ENCODE peak calls at places on chromosome 10, in four cellular contexts. One of them, this sample, is unnamed.

GRCh38 chr10:92849234-92849525 is 860 bp downstream of the EXOC6 start:
- DNase-seq in dorsolateral prefrontal cortex: no peak
- DNase-seq in HCT116: no peak
- DNase-seq in astrocyte of the spinal cord: peak; percentile 17
- DNase-seq in this sample: no peak

GRCh38 chr10:91694170-91694794 is 61.4 kb upstream of the PPP1R3C start:
- DNase-seq in dorsolateral prefrontal cortex: no peak
- DNase-seq in HCT116: peak; percentile 42
- DNase-seq in astrocyte of the spinal cord: peak; percentile 40
- DNase-seq in this sample: no peak

GRCh38 chr10:19817251-19818046 is 1.2 kb downstream of the PLXDC2 start:
- DNase-seq in dorsolateral prefrontal cortex: peak; percentile 38
- DNase-seq in HCT116: no peak
- DNase-seq in astrocyte of the spinal cord: no peak
- DNase-seq in this sample: no peak

GRCh38 chr10:32328499-32328898 is 18.5 kb downstream of the EPC1 start:
- DNase-seq in dorsolateral prefrontal cortex: no peak
- DNase-seq in HCT116: no peak
- DNase-seq in astrocyte of the spinal cord: no peak
- DNase-seq in this sample: no peak

GRCh38 chr10:71945819-71946474 is 18.2 kb upstream of the CHST3 start:
- DNase-seq in dorsolateral prefrontal cortex: no peak
- DNase-seq in HCT116: no peak
- DNase-seq in astrocyte of the spinal cord: peak; percentile 25
- DNase-seq in this sample: no peak

GRCh38 chr10:108783897-108784296 is 1139.4 kb downstream of the XPNPEP1 start:
- DNase-seq in dorsolateral prefrontal cortex: no peak
- DNase-seq in HCT116: peak; percentile 39
- DNase-seq in astrocyte of the spinal cord: peak; percentile 50
- DNase-seq in this sample: no peak

GRCh38 chr10:126504051-126504760 is 115.9 kb upstream of the ADAM12 start:
- DNase-seq in dorsolateral prefrontal cortex: no peak
- DNase-seq in HCT116: peak; percentile 68
- DNase-seq in astrocyte of the spinal cord: peak; percentile 71
- DNase-seq in this sample: peak; percentile 13

GRCh38 chr10:127945335-127945734 is 38.4 kb downstream of the PTPRE start:
- DNase-seq in dorsolateral prefrontal cortex: no peak
- DNase-seq in HCT116: peak; percentile 74
- DNase-seq in astrocyte of the spinal cord: peak; percentile 45
- DNase-seq in this sample: peak; percentile 26

GRCh38 chr10:35195361-35196306 is 69.0 kb downstream of the CREM start:
- DNase-seq in dorsolateral prefrontal cortex: no peak
- DNase-seq in HCT116: peak; percentile 82
- DNase-seq in astrocyte of the spinal cord: peak; percentile 98
- DNase-seq in this sample: peak; percentile 93

GRCh38 chr10:81576336-81576735 is 298.7 kb upstream of the NRG3 start:
- DNase-seq in dorsolateral prefrontal cortex: no peak
- DNase-seq in HCT116: no peak
- DNase-seq in astrocyte of the spinal cord: no peak
- DNase-seq in this sample: peak; percentile 13

GRCh38 chr10:83427101-83427500 is 712.2 kb upstream of the GHITM start:
- DNase-seq in dorsolateral prefrontal cortex: no peak
- DNase-seq in HCT116: no peak
- DNase-seq in astrocyte of the spinal cord: no peak
- DNase-seq in this sample: no peak

GRCh38 chr10:119306514-119306951 is 99.2 kb downstream of the GRK5 start:
- DNase-seq in dorsolateral prefrontal cortex: no peak
- DNase-seq in HCT116: no peak
- DNase-seq in astrocyte of the spinal cord: no peak
- DNase-seq in this sample: no peak

GRCh38 chr10:117972168-117972822 is 74.4 kb downstream of the RAB11FIP2 start:
- DNase-seq in dorsolateral prefrontal cortex: no peak
- DNase-seq in HCT116: no peak
- DNase-seq in astrocyte of the spinal cord: no peak
- DNase-seq in this sample: no peak

GRCh38 chr10:98041352-98042043 is 11.1 kb upstream of the CRTAC1 start:
- DNase-seq in dorsolateral prefrontal cortex: peak; percentile 61
- DNase-seq in HCT116: peak; percentile 61
- DNase-seq in astrocyte of the spinal cord: peak; percentile 51
- DNase-seq in this sample: peak; percentile 19

GRCh38 chr10:44306762-44307161 is 78.1 kb downstream of the CXCL12 start:
- DNase-seq in dorsolateral prefrontal cortex: no peak
- DNase-seq in HCT116: peak; percentile 4
- DNase-seq in astrocyte of the spinal cord: no peak
- DNase-seq in this sample: no peak

GRCh38 chr10:84543077-84543476 is 214.7 kb downstream of the CCSER2 start:
- DNase-seq in dorsolateral prefrontal cortex: no peak
- DNase-seq in HCT116: no peak
- DNase-seq in astrocyte of the spinal cord: no peak
- DNase-seq in this sample: no peak

GRCh38 chr10:117541909-117542705 is 439 bp upstream of the EMX2 start:
- DNase-seq in dorsolateral prefrontal cortex: no peak
- DNase-seq in HCT116: no peak
- DNase-seq in astrocyte of the spinal cord: peak; percentile 23
- DNase-seq in this sample: peak; percentile 99

GRCh38 chr10:54444184-54444583 is 356.8 kb downstream of the PCDH15 start:
- DNase-seq in dorsolateral prefrontal cortex: no peak
- DNase-seq in HCT116: no peak
- DNase-seq in astrocyte of the spinal cord: no peak
- DNase-seq in this sample: no peak

GRCh38 chr10:86186633-86187032 is 180.0 kb downstream of the GRID1 start:
- DNase-seq in dorsolateral prefrontal cortex: no peak
- DNase-seq in HCT116: no peak
- DNase-seq in astrocyte of the spinal cord: no peak
- DNase-seq in this sample: no peak

GRCh38 chr10:47380341-47381215 is 3.5 kb downstream of the ZNF488 start:
- DNase-seq in dorsolateral prefrontal cortex: no peak
- DNase-seq in HCT116: no peak
- DNase-seq in astrocyte of the spinal cord: no peak
- DNase-seq in this sample: no peak

GRCh38 chr10:93597075-93597599 is 3.9 kb downstream of the RBP4 start:
- DNase-seq in dorsolateral prefrontal cortex: no peak
- DNase-seq in HCT116: no peak
- DNase-seq in astrocyte of the spinal cord: no peak
- DNase-seq in this sample: no peak

GRCh38 chr10:114967071-114967470 is 29.1 kb downstream of the TRUB1 start:
- DNase-seq in dorsolateral prefrontal cortex: no peak
- DNase-seq in HCT116: no peak
- DNase-seq in astrocyte of the spinal cord: peak; percentile 33
- DNase-seq in this sample: peak; percentile 25

GRCh38 chr10:68721673-68721963 is 579 bp downstream of the CCAR1 start:
- DNase-seq in dorsolateral prefrontal cortex: no peak
- DNase-seq in HCT116: no peak
- DNase-seq in astrocyte of the spinal cord: no peak
- DNase-seq in this sample: no peak

GRCh38 chr10:70274643-70275042 is 9.2 kb downstream of the NPFFR1 start:
- DNase-seq in dorsolateral prefrontal cortex: no peak
- DNase-seq in HCT116: no peak
- DNase-seq in astrocyte of the spinal cord: peak; percentile 89
- DNase-seq in this sample: no peak

GRCh38 chr10:71520042-71520441 is 123.3 kb downstream of the CDH23 start:
- DNase-seq in dorsolateral prefrontal cortex: no peak
- DNase-seq in HCT116: no peak
- DNase-seq in astrocyte of the spinal cord: peak; percentile 30
- DNase-seq in this sample: no peak

GRCh38 chr10:73865459-73866442 is 8.6 kb downstream of the CAMK2G start:
- DNase-seq in dorsolateral prefrontal cortex: no peak
- DNase-seq in HCT116: no peak
- DNase-seq in astrocyte of the spinal cord: no peak
- DNase-seq in this sample: no peak

GRCh38 chr10:34666008-34666700 is 148.9 kb downstream of the PARD3 start:
- DNase-seq in dorsolateral prefrontal cortex: no peak
- DNase-seq in HCT116: peak; percentile 77
- DNase-seq in astrocyte of the spinal cord: peak; percentile 92
- DNase-seq in this sample: peak; percentile 79

GRCh38 chr10:35335718-35336083 is 608 bp upstream of the CCNY start:
- DNase-seq in dorsolateral prefrontal cortex: no peak
- DNase-seq in HCT116: no peak
- DNase-seq in astrocyte of the spinal cord: no peak
- DNase-seq in this sample: no peak

GRCh38 chr10:104081998-104082397 is 3.7 kb downstream of the COL17A1 start:
- DNase-seq in dorsolateral prefrontal cortex: no peak
- DNase-seq in HCT116: no peak
- DNase-seq in astrocyte of the spinal cord: no peak
- DNase-seq in this sample: no peak

GRCh38 chr10:127612-128432 is 7.4 kb upstream of the ZMYND11 start:
- DNase-seq in dorsolateral prefrontal cortex: no peak
- DNase-seq in HCT116: no peak
- DNase-seq in astrocyte of the spinal cord: no peak
- DNase-seq in this sample: no peak

GRCh38 chr10:24872049-24872789 is 80.2 kb downstream of the PRTFDC1 start:
- DNase-seq in dorsolateral prefrontal cortex: peak; percentile 43
- DNase-seq in HCT116: no peak
- DNase-seq in astrocyte of the spinal cord: peak; percentile 48
- DNase-seq in this sample: no peak
- TF ChIP-seq CTCF in dorsolateral prefrontal cortex: no peak
- TF ChIP-seq CTCF in HCT116: no peak
- TF ChIP-seq CTCF in astrocyte of the spinal cord: no peak
- TF ChIP-seq CTCF in this sample: no peak

DNA sequence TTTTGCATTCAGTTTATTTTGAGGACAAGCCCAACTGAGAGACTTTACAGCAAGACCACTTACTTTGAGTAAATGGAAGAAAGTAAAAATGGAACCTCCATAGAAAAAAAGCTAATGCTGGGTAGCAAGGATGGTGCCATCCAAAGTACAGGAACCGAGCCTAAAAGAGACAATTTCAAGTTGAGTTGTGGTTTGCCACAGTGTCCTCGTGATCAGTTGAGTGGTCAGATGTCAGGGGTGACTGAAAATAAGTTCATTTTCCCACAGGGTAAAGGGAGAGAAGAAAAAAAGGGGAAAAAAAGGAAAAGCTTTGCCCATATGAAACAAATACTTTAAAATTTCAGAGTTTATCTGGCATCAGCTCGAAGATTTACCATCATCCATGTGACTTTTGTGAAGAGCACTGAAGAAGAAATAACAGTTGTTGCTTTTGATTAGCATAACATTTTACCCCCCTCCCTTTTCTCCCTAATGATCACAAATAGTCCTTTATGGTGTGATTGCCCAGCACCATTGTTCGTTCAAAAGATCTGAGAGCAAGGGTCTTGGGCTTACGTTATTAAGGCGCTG is 338.3 kb downstream of the RNLS start:
- DNase-seq in dorsolateral prefrontal cortex: no peak
- DNase-seq in HCT116: no peak
- DNase-seq in astrocyte of the spinal cord: no peak
- DNase-seq in this sample: no peak
- H3K4me3 ChIP-seq in dorsolateral prefrontal cortex: peak overlapping the region; percentile 7
- H3K4me3 ChIP-seq in HCT116: no peak overlapping the region
- H3K4me3 ChIP-seq in astrocyte of the spinal cord: no peak overlapping the region
- H3K4me3 ChIP-seq in this sample: no peak overlapping the region

GRCh38 chr10:111338035-111338434 is 261.2 kb downstream of the ADRA2A start:
- DNase-seq in dorsolateral prefrontal cortex: no peak
- DNase-seq in HCT116: no peak
- DNase-seq in astrocyte of the spinal cord: no peak
- DNase-seq in this sample: no peak
- TF ChIP-seq CTCF in dorsolateral prefrontal cortex: no peak
- TF ChIP-seq CTCF in HCT116: no peak
- TF ChIP-seq CTCF in astrocyte of the spinal cord: no peak
- TF ChIP-seq CTCF in this sample: no peak

GRCh38 chr10:79244068-79244442 is 103.2 kb upstream of the PPIF start:
- DNase-seq in dorsolateral prefrontal cortex: no peak
- DNase-seq in HCT116: no peak
- DNase-seq in astrocyte of the spinal cord: no peak
- DNase-seq in this sample: no peak
- H3K4me3 ChIP-seq in dorsolateral prefrontal cortex: peak overlapping the region; percentile 51
- H3K4me3 ChIP-seq in HCT116: no peak overlapping the region
- H3K4me3 ChIP-seq in astrocyte of the spinal cord: peak overlapping the region; percentile 32
- H3K4me3 ChIP-seq in this sample: no peak overlapping the region

DNA sequence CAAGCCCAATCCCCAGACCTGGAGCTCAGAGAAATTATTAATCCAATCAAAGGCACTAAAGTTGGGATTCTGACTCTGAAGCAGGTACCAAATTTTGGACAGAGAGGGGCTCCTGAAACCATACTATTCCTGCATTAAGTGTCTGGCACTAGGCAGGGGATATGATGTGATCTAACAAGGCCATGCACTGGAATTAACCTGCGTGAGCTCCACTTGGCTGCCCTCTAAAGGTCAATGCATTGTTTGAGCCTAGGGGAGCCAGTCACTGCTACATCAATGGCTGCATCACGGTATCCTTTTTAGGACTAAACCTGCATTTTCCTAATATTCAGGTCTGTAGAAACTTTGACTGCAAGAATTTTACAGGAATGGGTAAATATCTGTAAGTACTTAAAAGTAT is 42.1 kb downstream of the ST8SIA6 start:
- DNase-seq in dorsolateral prefrontal cortex: no peak
- DNase-seq in HCT116: no peak
- DNase-seq in astrocyte of the spinal cord: no peak
- DNase-seq in this sample: no peak
- TF ChIP-seq CTCF in dorsolateral prefrontal cortex: no peak
- TF ChIP-seq CTCF in HCT116: peak; percentile 9
- TF ChIP-seq CTCF in astrocyte of the spinal cord: no peak
- TF ChIP-seq CTCF in this sample: no peak

GRCh38 chr10:116408716-116409115 is 18.9 kb upstream of the PNLIPRP3 start:
- DNase-seq in dorsolateral prefrontal cortex: no peak
- DNase-seq in HCT116: no peak
- DNase-seq in astrocyte of the spinal cord: no peak
- DNase-seq in this sample: no peak
- H3K4me3 ChIP-seq in dorsolateral prefrontal cortex: no peak overlapping the region
- H3K4me3 ChIP-seq in HCT116: no peak overlapping the region
- H3K4me3 ChIP-seq in astrocyte of the spinal cord: no peak overlapping the region
- H3K4me3 ChIP-seq in this sample: no peak overlapping the region

GRCh38 chr10:2989292-2989947 is 77.9 kb upstream of the PFKP start:
- DNase-seq in dorsolateral prefrontal cortex: no peak
- DNase-seq in HCT116: no peak
- DNase-seq in astrocyte of the spinal cord: no peak
- DNase-seq in this sample: no peak
- TF ChIP-seq CTCF in dorsolateral prefrontal cortex: no peak
- TF ChIP-seq CTCF in HCT116: no peak
- TF ChIP-seq CTCF in astrocyte of the spinal cord: no peak
- TF ChIP-seq CTCF in this sample: no peak

GRCh38 chr10:130044067-130045061 is 66.3 kb downstream of the C10orf143 start:
- DNase-seq in dorsolateral prefrontal cortex: no peak
- DNase-seq in HCT116: no peak
- DNase-seq in astrocyte of the spinal cord: no peak
- DNase-seq in this sample: no peak

GRCh38 chr10:130043491-130043890 is 67.1 kb downstream of the C10orf143 start:
- DNase-seq in dorsolateral prefrontal cortex: no peak
- DNase-seq in HCT116: no peak
- DNase-seq in astrocyte of the spinal cord: no peak
- DNase-seq in this sample: no peak

GRCh38 chr10:130040817-130041330 is 69.8 kb downstream of the C10orf143 start:
- DNase-seq in dorsolateral prefrontal cortex: no peak
- DNase-seq in HCT116: no peak
- DNase-seq in astrocyte of the spinal cord: no peak
- DNase-seq in this sample: no peak

GRCh38 chr10:130041691-130042225 is 68.9 kb downstream of the C10orf143 start:
- DNase-seq in dorsolateral prefrontal cortex: no peak
- DNase-seq in HCT116: no peak
- DNase-seq in astrocyte of the spinal cord: no peak
- DNase-seq in this sample: no peak

GRCh38 chr10:130042386-130042785 is 68.2 kb downstream of the C10orf143 start:
- DNase-seq in dorsolateral prefrontal cortex: no peak
- DNase-seq in HCT116: no peak
- DNase-seq in astrocyte of the spinal cord: no peak
- DNase-seq in this sample: no peak
- H3K4me3 ChIP-seq in dorsolateral prefrontal cortex: no peak overlapping the region
- H3K4me3 ChIP-seq in HCT116: no peak overlapping the region
- H3K4me3 ChIP-seq in astrocyte of the spinal cord: no peak overlapping the region
- H3K4me3 ChIP-seq in this sample: no peak overlapping the region

This sample was measured in epithelial cell of proximal tubule.